ENCODE peak calls at places on chromosomes 11 and 22, in four cellular contexts. G, Z, D and R are unnamed samples.
A peak's percentile ranks its signal among the peaks of the same experiment; 100 is the strongest.

GRCh38 chr11:20355221-20356219 is 8.0 kb upstream of the HTATIP2 start:
- DNase-seq in G (no peak), Z (peak; percentile 78), D (peak; percentile 56), R (no peak)

GRCh38 chr11:45599161-45599943 is 66.1 kb downstream of the CHST1 start:
- DNase-seq in G (no peak), Z (no peak), D (no peak), R (no peak)

GRCh38 chr22:46604306-46604690 is 15.9 kb upstream of the GRAMD4 start:
- DNase-seq in G (no peak), Z (no peak), D (no peak), R (peak; percentile 59)

GRCh38 chr11:62677709-62678108 is 1.2 kb downstream of the UBXN1 start:
- DNase-seq in G (no peak), Z (no peak), D (no peak), R (no peak)

GRCh38 chr11:2577071-2578005 is 122.5 kb downstream of the KCNQ1OT1 start:
- DNase-seq in G (no peak), Z (no peak), D (peak; percentile 25), R (no peak)

GRCh38 chr11:29025001-29025400 is 916.8 kb downstream of the METTL15 start:
- DNase-seq in G (no peak), Z (no peak), D (no peak), R (no peak)

GRCh38 chr11:70133771-70134170 is 55.7 kb downstream of the ANO1 start:
- DNase-seq in G (no peak), Z (no peak), D (no peak), R (no peak)

GRCh38 chr11:12174145-12175143 is 64.1 kb downstream of the MICAL2 start:
- DNase-seq in G (no peak), Z (no peak), D (no peak), R (peak; percentile 81)

GRCh38 chr22:44550666-44551491 is 52.8 kb upstream of the RTL6 start:
- DNase-seq in G (no peak), Z (no peak), D (no peak), R (peak; percentile 9)

GRCh38 chr22:26330971-26331625 is 98.0 kb upstream of the ASPHD2 start:
- DNase-seq in G (peak; percentile 86), Z (peak; percentile 54), D (peak; percentile 81), R (peak; percentile 7)

DNA sequence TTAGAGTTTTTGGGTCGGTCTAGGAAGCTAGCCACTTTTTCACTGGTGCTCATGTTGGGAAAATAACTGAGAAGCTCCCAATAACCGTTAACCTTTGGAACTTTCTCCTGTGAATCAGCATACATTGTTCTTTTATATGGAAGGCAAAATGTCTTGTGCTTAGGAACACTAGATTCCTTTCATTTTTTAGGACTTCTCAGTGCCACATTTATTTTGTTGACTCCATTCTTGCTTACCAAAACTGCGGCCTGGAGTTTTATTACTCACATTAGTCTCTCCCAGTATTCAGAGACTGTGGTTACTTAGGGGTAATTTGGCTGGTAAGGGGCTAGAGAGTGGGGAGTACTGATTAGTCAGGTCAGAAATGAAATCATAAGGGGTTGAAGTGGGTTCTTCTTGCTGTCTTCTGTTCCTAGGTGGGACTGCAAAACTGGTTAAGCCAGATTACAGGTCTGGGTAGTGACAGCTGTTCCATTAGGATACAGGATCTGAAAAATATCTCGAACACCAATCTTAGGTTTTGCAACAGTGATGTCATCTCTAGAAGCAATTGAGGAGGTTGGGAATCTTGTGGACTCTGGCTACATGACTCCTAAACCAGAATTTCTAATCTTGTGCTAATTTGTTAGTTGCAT is 631.4 kb upstream of the LUZP2 start:
- DNase-seq in G (no peak), Z (no peak), D (no peak), R (no peak)
- TF ChIP-seq TCF12 in G (no peak), Z (no peak), D (no peak), R (no peak)

GRCh38 chr22:17982572-17983141 is 41.7 kb downstream of the MICAL3 start:
- DNase-seq in G (no peak), Z (no peak), D (no peak), R (no peak)
- TF ChIP-seq TCF12 in G (no peak), Z (no peak), D (no peak), R (no peak)

DNA sequence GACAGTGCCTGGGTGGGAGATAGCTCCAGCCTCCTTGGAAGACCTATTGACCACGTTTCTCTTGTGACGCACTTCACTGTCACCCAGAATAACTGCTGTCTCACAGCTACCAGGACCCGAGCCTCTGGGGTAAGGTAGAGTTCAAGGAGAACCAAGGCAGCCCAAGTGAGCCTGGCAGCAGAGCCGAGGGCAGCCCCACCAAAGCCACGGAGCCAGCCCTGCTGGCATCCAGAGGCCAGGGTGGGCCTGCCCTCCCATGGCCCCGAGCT is 32.8 kb downstream of the RSPH14 start:
- DNase-seq in G (no peak), Z (no peak), D (no peak), R (no peak)
- TF ChIP-seq TCF12 in G (no peak), Z (no peak), D (no peak), R (no peak)

GRCh38 chr11:123690490-123690889 is 36.1 kb upstream of the SCN3B start:
- DNase-seq in G (no peak), Z (no peak), D (no peak), R (no peak)
- TF ChIP-seq TCF12 in G (no peak), Z (no peak), D (no peak), R (no peak)